ENCODE peak calls at places on chromosomes 7 and 10, in seven cellular contexts. P, Y, T, G, J, E and B are unnamed samples.

GRCh38 chr10:93138113-93138870 is 64.6 kb downstream of the CYP26A1 start:
- DNase-seq in P (no peak), G (no peak), Y (no peak), E (no peak), J (no peak), T (no peak), B (no peak)

GRCh38 chr7:67738-68395 is 124.5 kb upstream of the FAM20C start:
- DNase-seq in P (no peak), E (no peak), T (no peak), Y (no peak), G (peak), J (no peak), B (no peak)

GRCh38 chr7:76310102-76310957 is 7.9 kb downstream of the HSPB1 start:
- DNase-seq in T (no peak), E (peak), P (peak), G (no peak), Y (no peak), J (no peak), B (no peak)

GRCh38 chr7:24889611-24890010 is 90.4 kb downstream of the OSBPL3 start:
- DNase-seq in J (no peak), T (no peak), P (no peak), G (no peak), Y (no peak), E (no peak), B (no peak)

GRCh38 chr7:148914208-148914777 is 30.2 kb upstream of the EZH2 start:
- DNase-seq in G (peak), T (no peak), E (no peak), J (no peak), Y (peak), P (peak), B (no peak)

GRCh38 chr10:29140991-29141390 is 147.9 kb upstream of the LYZL1 start:
- DNase-seq in P (no peak), Y (no peak), G (peak), J (no peak), E (no peak), T (no peak), B (no peak)

GRCh38 chr7:106584914-106585759 is 75.8 kb downstream of the CCDC71L start:
- DNase-seq in E (no peak), G (no peak), P (peak), T (no peak), J (no peak), Y (no peak), B (no peak)

GRCh38 chr7:122161628-122162027 is 17.6 kb upstream of the AASS start:
- DNase-seq in E (no peak), P (no peak), G (no peak), T (no peak), J (no peak), Y (no peak), B (no peak)

GRCh38 chr10:27504897-27505457 is 873 bp downstream of the RAB18 start:
- DNase-seq in T (no peak), G (peak), P (no peak), J (no peak), Y (no peak), E (no peak), B (no peak)

GRCh38 chr10:123996302-123996701 is 97.1 kb downstream of the CHST15 start:
- DNase-seq in E (no peak), T (no peak), Y (no peak), J (no peak), G (no peak), P (no peak), B (no peak)

GRCh38 chr7:55508301-55509011 is 63.8 kb downstream of the VOPP1 start:
- DNase-seq in E (no peak), T (no peak), J (no peak), G (peak), Y (no peak), P (no peak), B (no peak)

GRCh38 chr7:117155694-117156093 is 167.2 kb downstream of the WNT2 start:
- DNase-seq in E (no peak), T (no peak), J (no peak), P (no peak), Y (no peak), G (no peak), B (no peak)

GRCh38 chr7:117157871-117158209 is 165.0 kb downstream of the WNT2 start:
- DNase-seq in J (no peak), Y (no peak), P (no peak), G (no peak), E (no peak), T (no peak), B (no peak)

GRCh38 chr7:117158941-117159705 is 163.7 kb downstream of the WNT2 start:
- DNase-seq in P (no peak), G (peak), T (no peak), Y (no peak), E (no peak), J (no peak), B (no peak)

GRCh38 chr7:117154721-117155120 is 168.1 kb downstream of the WNT2 start:
- DNase-seq in G (no peak), E (no peak), J (no peak), P (no peak), Y (no peak), T (no peak), B (no peak)

DNA sequence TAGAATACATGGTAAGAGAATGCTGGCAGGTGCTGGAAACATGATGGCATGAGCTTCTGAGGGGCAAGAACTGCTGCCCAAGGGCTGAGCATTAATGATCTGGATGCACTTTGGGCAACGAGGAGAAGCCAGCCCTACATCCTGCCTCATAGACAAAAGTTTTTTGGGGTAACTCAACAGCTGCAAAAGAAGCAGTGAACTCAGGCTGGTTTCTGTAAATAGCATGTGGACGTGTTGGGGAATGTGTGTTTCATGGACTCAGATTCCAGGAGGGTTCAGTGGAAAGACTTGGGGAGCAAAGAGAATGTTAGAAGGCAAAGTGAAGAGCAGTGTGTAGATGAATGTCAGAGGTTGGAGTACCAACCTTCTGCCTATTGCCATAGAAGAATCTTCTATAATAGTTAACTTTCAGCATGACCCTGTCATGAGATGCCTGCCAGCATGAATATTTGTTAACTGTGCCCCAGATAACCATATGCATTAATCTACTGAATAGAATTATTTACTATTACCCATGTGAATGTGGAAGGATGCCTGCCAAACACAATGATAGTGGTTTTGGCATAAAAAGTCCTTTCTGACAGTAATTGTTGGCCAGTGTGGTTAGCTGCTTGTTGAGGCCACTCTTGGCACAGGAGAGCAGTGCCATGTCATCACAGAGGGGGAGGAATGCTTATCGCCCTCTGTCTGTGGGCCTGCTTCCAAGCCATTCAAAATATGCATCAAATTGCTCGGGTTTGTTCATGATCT is 165.6 kb downstream of the WNT2 start:
- DNase-seq in T (peak), Y (no peak), P (peak), G (peak), J (peak), E (peak), B (no peak)
- H3K4me3 ChIP-seq in T (no peak), Y (no peak), P (no peak), G (no peak), J (no peak), E (no peak), B (no peak)

GRCh38 chr10:6202684-6203330 is at the start of gene PFKFB3:
- DNase-seq in E (peak), Y (peak), J (peak), T (peak), P (peak), G (peak), B (peak)
- TF ChIP-seq POLR2A in E (peak), Y (peak), J (peak), T (peak), P (peak), G (peak), B (no peak)

GRCh38 chr7:33043875-33044718 is 18.5 kb downstream of the NT5C3A start:
- DNase-seq in G (no peak), T (no peak), Y (no peak), J (no peak), P (no peak), E (peak), B (no peak)
- H3K4me3 ChIP-seq in G (no peak), T (no peak), Y (no peak), J (no peak), P (no peak), E (no peak), B (no peak)

GRCh38 chr7:158865462-158865922 is 9.1 kb downstream of the DYNC2I1 start:
- DNase-seq in P (peak), T (no peak), Y (peak), G (no peak), J (no peak), E (no peak), B (no peak)
- TF ChIP-seq POLR2A in P (no peak), T (no peak), Y (no peak), G (no peak), J (no peak), E (no peak), B (no peak)

GRCh38 chr10:32952094-32952493 is 5.9 kb downstream of the ITGB1 start:
- DNase-seq in Y (no peak), J (no peak), P (no peak), E (no peak), T (no peak), G (no peak), B (no peak)

GRCh38 chr10:32949221-32949678 is 8.8 kb downstream of the ITGB1 start:
- DNase-seq in T (no peak), Y (no peak), G (no peak), P (no peak), E (no peak), J (no peak), B (no peak)

GRCh38 chr10:32952541-32953276 is 5.3 kb downstream of the ITGB1 start:
- DNase-seq in E (no peak), Y (no peak), T (no peak), J (no peak), P (no peak), G (no peak), B (no peak)

GRCh38 chr10:32951111-32951510 is 6.9 kb downstream of the ITGB1 start:
- DNase-seq in E (no peak), Y (no peak), J (no peak), T (no peak), G (no peak), P (peak), B (no peak)

GRCh38 chr10:32950457-32951109 is 7.4 kb downstream of the ITGB1 start:
- DNase-seq in T (no peak), P (no peak), E (no peak), G (no peak), Y (no peak), J (no peak), B (no peak)
- H3K4me3 ChIP-seq in T (no peak), P (no peak), E (no peak), G (peak), Y (no peak), J (no peak), B (no peak)

GRCh38 chr10:104329754-104330153 is 8.5 kb downstream of the ITPRIP start:
- DNase-seq in T (no peak), E (peak), J (no peak), G (peak), Y (peak), P (no peak), B (no peak)

GRCh38 chr10:104328636-104328915 is 9.7 kb downstream of the ITPRIP start:
- DNase-seq in P (no peak), G (no peak), E (peak), J (no peak), T (no peak), Y (no peak), B (no peak)

GRCh38 chr10:104328916-104329710 is 9.2 kb downstream of the ITPRIP start:
- DNase-seq in G (peak), P (peak), J (peak), Y (peak), E (peak), T (peak), B (peak)

GRCh38 chr10:104326991-104327610 is 11.2 kb downstream of the ITPRIP start:
- DNase-seq in Y (no peak), G (no peak), J (no peak), P (no peak), T (no peak), E (peak), B (no peak)

DNA sequence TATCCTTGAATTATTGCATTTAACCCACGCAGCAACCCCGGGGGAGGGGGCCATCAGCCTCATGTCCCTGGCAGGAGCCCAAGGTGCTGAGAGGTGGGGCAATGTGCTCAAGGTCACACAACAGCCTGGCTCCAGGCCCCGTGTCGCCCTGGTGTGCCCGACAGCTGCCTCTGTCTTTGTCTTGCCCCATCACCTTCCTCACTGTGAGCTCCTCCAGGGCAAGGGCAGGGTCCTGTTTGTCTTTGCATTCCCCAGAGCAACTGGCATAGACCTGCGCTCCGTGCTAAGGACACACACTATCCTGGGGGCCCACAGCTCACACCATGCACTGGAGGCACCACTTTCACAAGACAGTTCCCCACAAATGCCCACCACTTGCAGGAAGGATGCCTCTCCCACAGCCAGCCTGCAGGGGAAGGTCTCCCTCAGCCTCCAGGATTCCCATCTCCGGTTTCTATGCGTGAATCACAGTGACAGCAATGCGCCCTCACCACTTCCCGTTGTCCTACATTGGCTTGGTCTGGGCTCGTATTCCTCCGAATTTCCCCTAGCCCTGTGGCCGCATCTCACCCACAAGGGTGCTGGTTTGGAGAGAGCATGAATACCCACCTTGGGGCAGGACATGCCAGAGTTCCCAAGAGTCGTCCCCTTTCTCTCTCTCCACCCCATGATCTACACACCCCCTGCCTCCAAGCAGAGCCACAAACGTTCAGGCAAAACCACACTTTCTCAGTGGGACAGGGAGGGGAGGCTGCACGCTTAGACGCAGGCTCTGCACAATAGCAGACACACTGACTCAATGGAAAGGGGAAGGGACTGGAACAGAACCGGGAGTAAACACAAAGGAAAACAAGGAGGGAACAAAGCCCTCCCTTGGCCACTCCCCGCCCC is 10.3 kb downstream of the ITPRIP start:
- DNase-seq in E (peak), J (no peak), T (no peak), Y (peak), P (no peak), G (peak), B (no peak)
- TF ChIP-seq POLR2A in E (no peak), J (no peak), T (no peak), Y (no peak), P (no peak), G (peak), B (no peak)